ENCODE peak calls at places on chromosomes 7 and 10, in six cellular contexts. H, C, M, O, Z and J are unnamed samples. For H3K9me3, the result is how much of the 10 kb centered on the place peaks cover.

GRCh38 chr10:101258179-101258885 is 29.1 kb upstream of the LBX1 start:
- DNase-seq in H (no peak), C (peak), M (no peak), O (no peak), Z (no peak), J (no peak)

GRCh38 chr10:119104653-119105024 is 726 bp downstream of the DENND10 start:
- DNase-seq in H (peak), C (no peak), M (peak), O (no peak), Z (no peak), J (peak)

GRCh38 chr7:45225560-45226335 is 68.2 kb downstream of the RAMP3 start:
- DNase-seq in H (no peak), C (no peak), M (no peak), O (no peak), Z (no peak), J (no peak)

GRCh38 chr7:2288986-2289611 is 25.1 kb downstream of the SNX8 start:
- DNase-seq in H (no peak), C (no peak), M (no peak), O (no peak), Z (no peak), J (no peak)

GRCh38 chr10:92387289-92387940 is 96.4 kb downstream of the MARCHF5 start:
- DNase-seq in H (no peak), C (peak), M (no peak), O (peak), Z (peak), J (no peak)

GRCh38 chr7:55130079-55130476 is 111.3 kb downstream of the EGFR start:
- DNase-seq in H (no peak), C (no peak), M (no peak), O (no peak), Z (peak), J (no peak)

GRCh38 chr7:111772716-111773115 is 210.4 kb upstream of the IMMP2L start:
- DNase-seq in H (no peak), C (no peak), M (no peak), O (no peak), Z (no peak), J (no peak)

GRCh38 chr7:82050134-82050533 is 280.3 kb upstream of the HGF start:
- DNase-seq in H (no peak), C (no peak), M (no peak), O (no peak), Z (peak), J (no peak)

GRCh38 chr10:19832624-19833507 is 16.6 kb downstream of the PLXDC2 start:
- DNase-seq in H (no peak), C (no peak), M (no peak), O (no peak), Z (no peak), J (no peak)

GRCh38 chr10:7700577-7701125 is 2.5 kb upstream of the ITIH2 start:
- DNase-seq in H (no peak), C (no peak), M (no peak), O (no peak), Z (peak), J (no peak)

GRCh38 chr10:35451103-35452016 is 115.1 kb downstream of the CCNY start:
- DNase-seq in H (no peak), C (no peak), M (no peak), O (no peak), Z (no peak), J (peak)

GRCh38 chr10:9786101-9786500 is 1231.6 kb upstream of the CELF2 start:
- DNase-seq in H (no peak), C (no peak), M (no peak), O (no peak), Z (no peak), J (no peak)

GRCh38 chr7:10889266-10889898 is 84.3 kb upstream of the PHF14 start:
- DNase-seq in H (no peak), C (peak), M (peak), O (peak), Z (peak), J (peak)

GRCh38 chr7:41224063-41224763 is 478.7 kb downstream of the INHBA start:
- DNase-seq in H (no peak), C (no peak), M (no peak), O (no peak), Z (no peak), J (no peak)

GRCh38 chr7:92988051-92988450 is 129.7 kb downstream of the SAMD9 start:
- DNase-seq in H (no peak), C (peak), M (no peak), O (no peak), Z (peak), J (no peak)

GRCh38 chr10:5628798-5629788 is 37.3 kb downstream of the ASB13 start:
- DNase-seq in H (no peak), C (no peak), M (no peak), O (no peak), Z (no peak), J (no peak)

GRCh38 chr7:95684037-95684436 is 87.7 kb upstream of the PDK4 start:
- DNase-seq in H (no peak), C (peak), M (no peak), O (no peak), Z (peak), J (no peak)

DNA sequence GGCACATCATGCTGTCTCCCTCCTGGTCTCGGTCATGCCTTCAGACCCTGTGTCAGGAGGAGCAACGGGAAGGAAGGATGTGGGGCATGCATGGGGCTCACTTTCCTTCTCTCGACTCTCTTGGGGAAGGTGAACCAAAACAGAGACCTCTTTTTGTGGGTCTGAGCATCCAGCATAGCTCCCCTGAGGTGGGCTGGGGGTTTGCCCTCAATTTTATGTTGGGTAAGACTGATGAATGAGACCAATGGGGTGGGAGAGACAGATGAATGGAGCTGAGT is 2.6 kb downstream of the ACSL5 start:
- DNase-seq in H (no peak), C (no peak), M (no peak), O (no peak), Z (no peak), J (no peak)
- H3K27ac ChIP-seq in H (peak), C (no peak), M (peak), O (no peak), Z (no peak), J (peak)

GRCh38 chr7:157566631-157567006 is 229.8 kb downstream of the DNAJB6 start:
- DNase-seq in H (peak), C (no peak), M (no peak), O (no peak), Z (no peak), J (no peak)
- H3K9me3 ChIP-seq in H (under half), C (under half), M (under half), O (under half), Z (under half), J (under half)

GRCh38 chr7:97012293-97013005 is 7.1 kb downstream of the DLX6 start:
- DNase-seq in H (no peak), C (no peak), M (no peak), O (no peak), Z (no peak), J (no peak)
- TF ChIP-seq EP300 in H (no peak), C (no peak), M (no peak), O (no peak), Z (no peak), J (no peak)

GRCh38 chr7:123647106-123647730 is 8.4 kb upstream of the LMOD2 start:
- DNase-seq in H (no peak), C (no peak), M (no peak), O (no peak), Z (no peak), J (no peak)

GRCh38 chr7:123652406-123652805 is 3.3 kb upstream of the LMOD2 start:
- DNase-seq in H (no peak), C (no peak), M (no peak), O (no peak), Z (no peak), J (no peak)

GRCh38 chr7:123650595-123650994 is 5.1 kb upstream of the LMOD2 start:
- DNase-seq in H (no peak), C (no peak), M (no peak), O (no peak), Z (no peak), J (no peak)

GRCh38 chr7:123653162-123653561 is 2.5 kb upstream of the LMOD2 start:
- DNase-seq in H (no peak), C (no peak), M (no peak), O (no peak), Z (no peak), J (no peak)

GRCh38 chr7:123649956-123650355 is 5.7 kb upstream of the LMOD2 start:
- DNase-seq in H (no peak), C (no peak), M (no peak), O (no peak), Z (no peak), J (no peak)
- H3K27ac ChIP-seq in H (no peak), C (no peak), M (no peak), O (no peak), Z (no peak), J (no peak)

GRCh38 chr10:131676971-131677421 is 223.8 kb upstream of the PPP2R2D start:
- DNase-seq in H (no peak), C (no peak), M (no peak), O (peak), Z (no peak), J (no peak)

GRCh38 chr10:131678171-131678570 is 222.6 kb upstream of the PPP2R2D start:
- DNase-seq in H (no peak), C (no peak), M (no peak), O (no peak), Z (no peak), J (no peak)

GRCh38 chr10:131677671-131678070 is 223.1 kb upstream of the PPP2R2D start:
- DNase-seq in H (no peak), C (no peak), M (no peak), O (no peak), Z (no peak), J (no peak)

GRCh38 chr10:131679926-131680325 is 220.9 kb upstream of the PPP2R2D start:
- DNase-seq in H (no peak), C (no peak), M (no peak), O (no peak), Z (no peak), J (no peak)

DNA sequence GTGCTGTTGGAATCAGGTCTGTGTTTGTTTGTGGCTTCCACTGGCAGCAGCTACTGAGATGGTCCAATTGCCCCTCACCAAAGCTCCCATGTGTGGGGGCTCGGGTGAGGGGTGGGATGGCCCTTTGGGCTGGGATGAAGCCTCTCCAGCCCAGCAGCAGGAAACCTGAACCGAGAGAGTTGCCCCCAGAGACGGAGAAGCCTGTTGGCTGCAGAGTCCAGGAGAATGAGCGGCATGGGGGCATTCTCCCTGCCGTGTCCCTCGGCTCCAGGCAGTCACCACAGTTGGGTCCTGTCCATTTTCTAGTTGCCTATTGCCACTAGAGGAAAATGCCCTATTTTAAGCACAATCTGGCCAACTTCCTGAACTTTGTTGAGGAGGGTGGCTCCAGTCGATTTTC is 222.2 kb upstream of the PPP2R2D start:
- DNase-seq in H (no peak), C (no peak), M (no peak), O (no peak), Z (no peak), J (no peak)
- H3K9me3 ChIP-seq in H (under half), C (under half), M (under half), O (under half), Z (under half), J (under half)

GRCh38 chr10:31754803-31755624 is 173.6 kb downstream of the ARHGAP12 start:
- DNase-seq in H (peak), C (no peak), M (no peak), O (peak), Z (no peak), J (no peak)
- TF ChIP-seq EP300 in H (no peak), C (no peak), M (no peak), O (peak), Z (no peak), J (no peak)

DNA sequence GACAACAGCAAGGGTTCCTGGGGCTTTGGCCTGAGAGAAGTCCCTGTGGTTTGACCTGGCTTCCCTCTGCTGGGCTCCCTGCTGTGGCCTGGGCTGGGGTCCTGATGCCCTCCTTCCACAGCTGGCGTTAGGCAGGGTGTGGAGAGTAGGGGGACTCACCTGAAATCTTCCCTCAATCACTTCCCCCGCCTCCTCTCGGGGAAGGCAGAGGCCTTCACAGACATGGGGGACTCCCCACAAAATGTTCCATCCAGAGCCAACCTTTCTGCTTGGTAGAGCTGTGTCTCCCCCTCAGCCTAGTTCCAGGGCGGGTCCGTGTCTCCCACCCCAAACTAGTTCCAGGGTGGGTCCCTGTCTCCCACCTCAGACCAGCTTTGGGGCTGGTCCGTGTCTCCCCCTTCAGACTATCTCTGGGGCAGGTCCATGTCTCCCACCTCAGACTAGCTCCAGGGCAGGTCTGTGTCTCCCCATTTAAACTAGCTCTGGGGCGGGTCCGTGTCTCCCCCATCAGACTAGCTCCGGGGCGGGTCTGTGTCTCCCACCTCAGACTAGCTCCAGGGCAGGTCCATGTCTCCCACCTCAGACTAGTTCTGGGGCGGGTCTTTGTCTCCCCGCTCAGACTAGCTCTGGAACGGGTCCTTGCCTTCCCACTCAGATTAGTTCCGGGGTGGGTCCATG is 2.2 kb downstream of the PVRIG start:
- DNase-seq in H (no peak), C (no peak), M (no peak), O (no peak), Z (no peak), J (no peak)
- H3K27ac ChIP-seq in H (no peak), C (no peak), M (peak), O (no peak), Z (no peak), J (peak)

GRCh38 chr7:130560972-130561371 is 69.1 kb downstream of the MEST start:
- DNase-seq in H (no peak), C (no peak), M (no peak), O (peak), Z (peak), J (no peak)

GRCh38 chr7:130566168-130566897 is 74.4 kb downstream of the MEST start:
- DNase-seq in H (no peak), C (no peak), M (no peak), O (no peak), Z (no peak), J (no peak)

GRCh38 chr7:130566898-130567280 is 75.0 kb downstream of the MEST start:
- DNase-seq in H (no peak), C (no peak), M (no peak), O (no peak), Z (no peak), J (no peak)
- H3K9me3 ChIP-seq in H (under half), C (under half), M (under half), O (under half), Z (under half), J (under half)

GRCh38 chr7:49773082-49773938 is at the start of gene VWC2:
- DNase-seq in H (no peak), C (no peak), M (no peak), O (no peak), Z (no peak), J (peak)
- TF ChIP-seq EP300 in H (no peak), C (no peak), M (no peak), O (no peak), Z (no peak), J (no peak)